ENCODE peak calls at places on chromosomes 16 and 17, in nine cellular contexts. One of them, this sample, is unnamed. For H3K4me1, the result is how much of the 10 kb centered on the place peaks cover.

GRCh38 chr17:83089322-83090156 is 10.1 kb downstream of the METRNL start:
- DNase-seq in CD4-positive, CD25-positive, alpha-beta regulatory T cell: no peak
- DNase-seq in fibroblast of lung: no peak
- DNase-seq in Caco-2: peak
- DNase-seq in left lung: no peak
- DNase-seq in heart right ventricle: no peak
- DNase-seq in upper lobe of right lung: no peak
- DNase-seq in adipocyte: no peak
- DNase-seq in GM23248: peak
- DNase-seq in this sample: peak

GRCh38 chr16:26281681-26282080 is 589.9 kb downstream of the HS3ST4 start:
- DNase-seq in CD4-positive, CD25-positive, alpha-beta regulatory T cell: no peak
- DNase-seq in fibroblast of lung: no peak
- DNase-seq in Caco-2: no peak
- DNase-seq in left lung: no peak
- DNase-seq in heart right ventricle: no peak
- DNase-seq in upper lobe of right lung: no peak
- DNase-seq in adipocyte: no peak
- DNase-seq in GM23248: no peak
- DNase-seq in this sample: no peak

GRCh38 chr17:68291836-68292688 is 767 bp downstream of the ARSG start:
- DNase-seq in CD4-positive, CD25-positive, alpha-beta regulatory T cell: peak
- DNase-seq in fibroblast of lung: peak
- DNase-seq in Caco-2: peak
- DNase-seq in left lung: peak
- DNase-seq in heart right ventricle: peak
- DNase-seq in upper lobe of right lung: peak
- DNase-seq in adipocyte: peak
- DNase-seq in GM23248: peak
- DNase-seq in this sample: peak

GRCh38 chr17:67491009-67491677 is 114.1 kb downstream of the PITPNC1 start:
- DNase-seq in CD4-positive, CD25-positive, alpha-beta regulatory T cell: no peak
- DNase-seq in fibroblast of lung: peak
- DNase-seq in Caco-2: no peak
- DNase-seq in left lung: peak
- DNase-seq in heart right ventricle: peak
- DNase-seq in upper lobe of right lung: peak
- DNase-seq in adipocyte: peak
- DNase-seq in GM23248: peak
- DNase-seq in this sample: peak

GRCh38 chr16:1990336-1991134 is 765 bp downstream of the SYNGR3 start:
- DNase-seq in CD4-positive, CD25-positive, alpha-beta regulatory T cell: peak
- DNase-seq in fibroblast of lung: no peak
- DNase-seq in Caco-2: peak
- DNase-seq in left lung: peak
- DNase-seq in heart right ventricle: peak
- DNase-seq in upper lobe of right lung: no peak
- DNase-seq in adipocyte: peak
- DNase-seq in GM23248: no peak
- DNase-seq in this sample: no peak

GRCh38 chr17:58666858-58667267 is 25.0 kb downstream of the TEX14 start:
- DNase-seq in CD4-positive, CD25-positive, alpha-beta regulatory T cell: peak
- DNase-seq in fibroblast of lung: peak
- DNase-seq in Caco-2: peak
- DNase-seq in left lung: peak
- DNase-seq in heart right ventricle: peak
- DNase-seq in upper lobe of right lung: peak
- DNase-seq in adipocyte: peak
- DNase-seq in GM23248: no peak
- DNase-seq in this sample: peak

GRCh38 chr17:10058924-10059683 is 139.3 kb downstream of the GAS7 start:
- DNase-seq in CD4-positive, CD25-positive, alpha-beta regulatory T cell: no peak
- DNase-seq in fibroblast of lung: no peak
- DNase-seq in Caco-2: no peak
- DNase-seq in left lung: no peak
- DNase-seq in heart right ventricle: no peak
- DNase-seq in upper lobe of right lung: peak
- DNase-seq in adipocyte: no peak
- DNase-seq in GM23248: no peak
- DNase-seq in this sample: no peak

GRCh38 chr16:57882797-57883196 is 80.5 kb upstream of the KIFC3 start:
- DNase-seq in CD4-positive, CD25-positive, alpha-beta regulatory T cell: no peak
- DNase-seq in fibroblast of lung: no peak
- DNase-seq in Caco-2: no peak
- DNase-seq in left lung: no peak
- DNase-seq in heart right ventricle: no peak
- DNase-seq in upper lobe of right lung: no peak
- DNase-seq in adipocyte: peak
- DNase-seq in GM23248: peak
- DNase-seq in this sample: no peak

GRCh38 chr17:1762233-1762905 is 509 bp downstream of the SERPINF1 start:
- DNase-seq in CD4-positive, CD25-positive, alpha-beta regulatory T cell: no peak
- DNase-seq in fibroblast of lung: peak
- DNase-seq in Caco-2: peak
- DNase-seq in left lung: no peak
- DNase-seq in heart right ventricle: peak
- DNase-seq in upper lobe of right lung: no peak
- DNase-seq in adipocyte: peak
- DNase-seq in GM23248: peak
- DNase-seq in this sample: no peak

GRCh38 chr17:77205396-77206124 is 64.8 kb downstream of the SEC14L1 start:
- DNase-seq in CD4-positive, CD25-positive, alpha-beta regulatory T cell: no peak
- DNase-seq in fibroblast of lung: no peak
- DNase-seq in Caco-2: no peak
- DNase-seq in left lung: no peak
- DNase-seq in heart right ventricle: no peak
- DNase-seq in upper lobe of right lung: no peak
- DNase-seq in adipocyte: no peak
- DNase-seq in GM23248: no peak
- DNase-seq in this sample: no peak

GRCh38 chr16:82754716-82755513 is 128.1 kb downstream of the CDH13 start:
- DNase-seq in CD4-positive, CD25-positive, alpha-beta regulatory T cell: no peak
- DNase-seq in fibroblast of lung: no peak
- DNase-seq in Caco-2: no peak
- DNase-seq in left lung: no peak
- DNase-seq in heart right ventricle: no peak
- DNase-seq in upper lobe of right lung: no peak
- DNase-seq in adipocyte: no peak
- DNase-seq in GM23248: no peak
- DNase-seq in this sample: no peak

GRCh38 chr16:50547340-50547865 is 793 bp upstream of the NKD1 start:
- DNase-seq in CD4-positive, CD25-positive, alpha-beta regulatory T cell: peak
- DNase-seq in fibroblast of lung: no peak
- DNase-seq in Caco-2: peak
- DNase-seq in left lung: peak
- DNase-seq in heart right ventricle: peak
- DNase-seq in upper lobe of right lung: no peak
- DNase-seq in adipocyte: no peak
- DNase-seq in GM23248: no peak
- DNase-seq in this sample: no peak

GRCh38 chr17:17419621-17420020 is 57.2 kb upstream of the MED9 start:
- DNase-seq in CD4-positive, CD25-positive, alpha-beta regulatory T cell: no peak
- DNase-seq in fibroblast of lung: no peak
- DNase-seq in Caco-2: no peak
- DNase-seq in left lung: no peak
- DNase-seq in heart right ventricle: no peak
- DNase-seq in upper lobe of right lung: peak
- DNase-seq in adipocyte: no peak
- DNase-seq in GM23248: no peak
- DNase-seq in this sample: no peak

GRCh38 chr16:74767749-74768148 is 6.9 kb downstream of the FA2H start:
- DNase-seq in CD4-positive, CD25-positive, alpha-beta regulatory T cell: no peak
- DNase-seq in fibroblast of lung: no peak
- DNase-seq in Caco-2: no peak
- DNase-seq in left lung: no peak
- DNase-seq in heart right ventricle: no peak
- DNase-seq in upper lobe of right lung: no peak
- DNase-seq in adipocyte: no peak
- DNase-seq in GM23248: no peak
- DNase-seq in this sample: no peak

GRCh38 chr17:71899317-71899716 is 221.5 kb upstream of the SOX9 start:
- DNase-seq in CD4-positive, CD25-positive, alpha-beta regulatory T cell: no peak
- DNase-seq in fibroblast of lung: peak
- DNase-seq in Caco-2: no peak
- DNase-seq in left lung: no peak
- DNase-seq in heart right ventricle: no peak
- DNase-seq in upper lobe of right lung: no peak
- DNase-seq in adipocyte: no peak
- DNase-seq in GM23248: peak
- DNase-seq in this sample: no peak

GRCh38 chr16:18789850-18790706 is at the start of gene RPS15A:
- DNase-seq in CD4-positive, CD25-positive, alpha-beta regulatory T cell: peak
- DNase-seq in fibroblast of lung: peak
- DNase-seq in Caco-2: peak
- DNase-seq in left lung: peak
- DNase-seq in heart right ventricle: peak
- DNase-seq in upper lobe of right lung: peak
- DNase-seq in adipocyte: peak
- DNase-seq in GM23248: peak
- DNase-seq in this sample: peak

GRCh38 chr17:5747276-5747675 is 163.0 kb upstream of the NLRP1 start:
- DNase-seq in CD4-positive, CD25-positive, alpha-beta regulatory T cell: no peak
- DNase-seq in fibroblast of lung: no peak
- DNase-seq in Caco-2: no peak
- DNase-seq in left lung: no peak
- DNase-seq in heart right ventricle: no peak
- DNase-seq in upper lobe of right lung: no peak
- DNase-seq in adipocyte: no peak
- DNase-seq in GM23248: no peak
- DNase-seq in this sample: no peak

DNA sequence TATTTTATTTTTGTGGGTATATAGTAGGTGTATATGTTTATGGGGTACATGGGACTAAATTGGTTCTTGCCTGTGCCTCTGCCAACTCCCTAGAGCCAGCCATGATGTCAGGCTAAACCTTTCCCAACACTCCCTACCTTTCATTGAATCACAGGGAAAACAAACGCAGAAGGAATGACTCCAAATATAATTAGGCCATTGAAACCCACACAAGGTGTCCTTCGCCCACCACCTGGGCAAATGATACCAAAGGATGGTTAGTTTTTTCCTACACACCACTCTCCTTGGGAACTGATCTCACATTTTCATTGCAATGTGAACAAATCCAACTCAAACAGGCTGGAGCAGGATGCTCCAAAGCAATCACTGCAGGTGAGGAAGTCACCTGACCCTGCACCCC is 27.5 kb downstream of the WSB1 start:
- DNase-seq in CD4-positive, CD25-positive, alpha-beta regulatory T cell: no peak
- DNase-seq in fibroblast of lung: no peak
- DNase-seq in Caco-2: no peak
- DNase-seq in left lung: no peak
- DNase-seq in heart right ventricle: no peak
- DNase-seq in upper lobe of right lung: no peak
- DNase-seq in adipocyte: no peak
- DNase-seq in GM23248: no peak
- DNase-seq in this sample: no peak
- H3K4me1 ChIP-seq in CD4-positive, CD25-positive, alpha-beta regulatory T cell: under half
- H3K4me1 ChIP-seq in fibroblast of lung: under half
- H3K4me1 ChIP-seq in Caco-2: under half
- H3K4me1 ChIP-seq in left lung: under half
- H3K4me1 ChIP-seq in heart right ventricle: under half
- H3K4me1 ChIP-seq in upper lobe of right lung: under half
- H3K4me1 ChIP-seq in adipocyte: under half
- H3K4me1 ChIP-seq in GM23248: under half
- H3K4me1 ChIP-seq in this sample: under half

DNA sequence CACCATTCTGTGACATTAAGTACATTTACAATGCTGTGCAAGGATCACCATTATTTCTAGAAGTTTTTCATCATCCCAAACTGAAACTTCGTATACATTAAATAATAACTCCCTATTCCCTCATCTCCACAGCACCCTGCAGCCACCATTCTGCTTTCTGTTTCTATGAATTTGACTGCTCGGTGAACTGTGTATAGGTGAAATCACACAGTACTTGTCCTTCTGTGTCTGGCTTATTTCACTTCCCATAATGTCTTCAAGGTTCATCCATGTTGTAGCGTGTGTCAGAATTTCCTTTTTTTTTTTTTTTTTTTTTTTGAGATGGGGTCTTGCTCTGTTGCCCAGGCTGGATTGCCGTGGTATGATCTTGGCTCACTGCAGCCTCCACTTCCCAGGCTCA is 20.4 kb downstream of the RAP1GAP2 start:
- DNase-seq in CD4-positive, CD25-positive, alpha-beta regulatory T cell: no peak
- DNase-seq in fibroblast of lung: no peak
- DNase-seq in Caco-2: no peak
- DNase-seq in left lung: no peak
- DNase-seq in heart right ventricle: no peak
- DNase-seq in upper lobe of right lung: no peak
- DNase-seq in adipocyte: no peak
- DNase-seq in GM23248: no peak
- DNase-seq in this sample: no peak
- H3K4me1 ChIP-seq in CD4-positive, CD25-positive, alpha-beta regulatory T cell: under half
- H3K4me1 ChIP-seq in fibroblast of lung: under half
- H3K4me1 ChIP-seq in Caco-2: under half
- H3K4me1 ChIP-seq in left lung: under half
- H3K4me1 ChIP-seq in heart right ventricle: under half
- H3K4me1 ChIP-seq in upper lobe of right lung: under half
- H3K4me1 ChIP-seq in adipocyte: under half
- H3K4me1 ChIP-seq in GM23248: under half
- H3K4me1 ChIP-seq in this sample: under half

DNA sequence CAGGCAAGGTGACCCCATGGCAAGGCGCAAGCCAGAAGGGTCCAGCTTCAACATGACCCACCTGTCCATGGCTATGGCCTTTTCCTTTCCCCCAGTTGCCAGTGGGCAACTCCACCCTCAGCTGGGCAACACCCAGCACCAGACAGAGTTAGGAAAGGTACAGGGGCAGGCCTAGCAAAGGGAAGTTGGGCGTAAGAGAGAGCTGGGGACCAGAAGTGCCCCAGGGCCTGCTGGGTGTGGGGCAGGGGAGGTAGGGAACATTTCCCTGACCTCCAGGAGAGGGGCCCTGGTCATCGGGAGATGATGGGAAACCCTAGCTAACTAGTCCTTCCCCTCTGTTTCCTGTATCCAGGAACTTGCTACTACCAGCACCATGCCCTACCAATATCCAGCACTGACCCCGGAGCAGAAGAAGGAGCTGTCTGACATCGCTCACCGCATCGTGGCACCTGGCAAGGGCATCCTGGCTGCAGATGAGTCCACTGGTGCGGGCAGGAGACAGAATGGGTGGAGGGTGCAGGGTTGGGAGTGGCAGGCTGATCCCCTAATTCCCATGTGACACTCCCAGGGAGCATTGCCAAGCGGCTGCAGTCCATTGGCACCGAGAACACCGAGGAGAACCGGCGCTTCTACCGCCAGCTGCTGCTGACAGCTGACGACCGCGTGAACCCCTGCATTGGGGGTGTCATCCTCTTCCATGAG is 1.5 kb downstream of the ALDOA start:
- DNase-seq in CD4-positive, CD25-positive, alpha-beta regulatory T cell: no peak
- DNase-seq in fibroblast of lung: no peak
- DNase-seq in Caco-2: no peak
- DNase-seq in left lung: no peak
- DNase-seq in heart right ventricle: peak
- DNase-seq in upper lobe of right lung: no peak
- DNase-seq in adipocyte: no peak
- DNase-seq in GM23248: peak
- DNase-seq in this sample: no peak
- H3K4me1 ChIP-seq in CD4-positive, CD25-positive, alpha-beta regulatory T cell: half or more
- H3K4me1 ChIP-seq in fibroblast of lung: under half
- H3K4me1 ChIP-seq in Caco-2: under half
- H3K4me1 ChIP-seq in left lung: under half
- H3K4me1 ChIP-seq in heart right ventricle: half or more
- H3K4me1 ChIP-seq in upper lobe of right lung: under half
- H3K4me1 ChIP-seq in adipocyte: half or more
- H3K4me1 ChIP-seq in GM23248: under half
- H3K4me1 ChIP-seq in this sample: under half

GRCh38 chr16:88533381-88533831 is 36.8 kb upstream of the ZC3H18 start:
- DNase-seq in CD4-positive, CD25-positive, alpha-beta regulatory T cell: no peak
- DNase-seq in fibroblast of lung: peak
- DNase-seq in Caco-2: no peak
- DNase-seq in left lung: peak
- DNase-seq in heart right ventricle: no peak
- DNase-seq in upper lobe of right lung: no peak
- DNase-seq in adipocyte: peak
- DNase-seq in GM23248: peak
- DNase-seq in this sample: no peak
- H3K4me1 ChIP-seq in CD4-positive, CD25-positive, alpha-beta regulatory T cell: under half
- H3K4me1 ChIP-seq in fibroblast of lung: under half
- H3K4me1 ChIP-seq in Caco-2: under half
- H3K4me1 ChIP-seq in left lung: under half
- H3K4me1 ChIP-seq in heart right ventricle: under half
- H3K4me1 ChIP-seq in upper lobe of right lung: under half
- H3K4me1 ChIP-seq in adipocyte: under half
- H3K4me1 ChIP-seq in GM23248: under half
- H3K4me1 ChIP-seq in this sample: under half